ENCODE peak calls at places on chromosomes 4 and X, in six cellular contexts. Q, V, X, K, Z and W are unnamed samples.

GRCh38 chr4:121376541-121376940 is 4.3 kb downstream of the QRFPR start:
- DNase-seq in V (no peak), Z (no peak), Q (no peak), K (no peak), X (no peak), W (no peak)

GRCh38 chr4:83631066-83631465 is 95.2 kb downstream of the GPAT3 start:
- DNase-seq in Q (no peak), X (no peak), K (no peak), V (no peak), Z (no peak), W (no peak)

GRCh38 chrX:17591741-17592110 is 145.6 kb upstream of the SCML1 start:
- DNase-seq in Z (peak), K (no peak), Q (no peak), V (peak), X (no peak), W (no peak)

GRCh38 chrX:29948653-29949052 is 266.7 kb upstream of the MAGEB2 start:
- DNase-seq in Z (peak), K (no peak), V (no peak), X (no peak), Q (no peak), W (no peak)

GRCh38 chr4:140858897-140859296 is 102.7 kb upstream of the TBC1D9 start:
- DNase-seq in X (peak), V (peak), K (no peak), Z (no peak), Q (no peak), W (no peak)

GRCh38 chr4:141406237-141406636 is 185.5 kb downstream of the ZNF330 start:
- DNase-seq in Q (no peak), Z (no peak), V (no peak), X (no peak), K (no peak), W (no peak)

GRCh38 chr4:113153529-113154101 is 104.2 kb downstream of the ANK2 start:
- DNase-seq in V (no peak), K (no peak), Q (no peak), X (no peak), Z (peak), W (peak)

GRCh38 chr4:52358855-52359254 is 300.2 kb downstream of the USP46 start:
- DNase-seq in K (no peak), X (no peak), Q (no peak), V (no peak), Z (no peak), W (no peak)

GRCh38 chrX:13569479-13570244 is at the start of gene EGFL6:
- DNase-seq in X (no peak), Q (peak), K (no peak), Z (no peak), V (no peak), W (no peak)

GRCh38 chr4:40918330-40918729 is 168.6 kb downstream of the NSUN7 start:
- DNase-seq in Z (peak), X (peak), V (peak), K (no peak), Q (no peak), W (no peak)

GRCh38 chr4:39591290-39591689 is 47.4 kb downstream of the SMIM14 start:
- DNase-seq in X (peak), V (no peak), K (no peak), Z (peak), Q (no peak), W (peak)

GRCh38 chrX:111270339-111270738 is at the start of gene CAPN6:
- DNase-seq in K (peak), Z (peak), Q (no peak), V (no peak), X (no peak), W (no peak)

GRCh38 chr4:79395883-79396282 is 12.1 kb downstream of the GK2 start:
- DNase-seq in Q (no peak), V (no peak), K (no peak), Z (no peak), X (no peak), W (no peak)

GRCh38 chr4:38675167-38676121 is 11.4 kb downstream of the KLF3 start:
- DNase-seq in Z (peak), Q (peak), V (peak), K (no peak), X (peak), W (peak)

GRCh38 chr4:95546236-95546635 is 2.5 kb downstream of the UNC5C start:
- DNase-seq in Q (no peak), Z (no peak), X (no peak), K (no peak), V (no peak), W (no peak)

GRCh38 chr4:182192511-182193181 is 50.6 kb upstream of the TENM3 start:
- DNase-seq in Q (no peak), X (no peak), Z (no peak), V (no peak), K (no peak), W (no peak)

GRCh38 chr4:88623097-88623496 is 30.8 kb downstream of the HERC3 start:
- DNase-seq in Q (no peak), Z (peak), K (no peak), X (no peak), V (peak), W (peak)

GRCh38 chr4:159608434-159608833 is 505.6 kb downstream of the RAPGEF2 start:
- DNase-seq in X (no peak), Z (peak), V (no peak), Q (no peak), K (no peak), W (no peak)

GRCh38 chr4:39037491-39037825 is 5.2 kb upstream of the TMEM156 start:
- DNase-seq in X (no peak), Z (peak), Q (no peak), K (no peak), V (peak), W (no peak)

GRCh38 chr4:52998413-52998812 is 136.3 kb downstream of the RASL11B start:
- DNase-seq in Z (no peak), Q (no peak), K (no peak), X (no peak), V (no peak), W (no peak)

GRCh38 chr4:128560754-128561495 is 248.6 kb upstream of the JADE1 start:
- DNase-seq in Q (no peak), K (no peak), Z (no peak), V (no peak), X (no peak), W (no peak)

GRCh38 chr4:133146574-133147198 is 2.4 kb upstream of the PCDH10 start:
- DNase-seq in X (peak), K (peak), Z (peak), V (peak), Q (peak), W (peak)

GRCh38 chrX:40058719-40059118 is 39.0 kb downstream of the BCOR start:
- DNase-seq in Z (no peak), K (no peak), Q (no peak), X (no peak), V (no peak), W (no peak)

GRCh38 chr4:165476214-165477098 is 97.6 kb downstream of the CPE start:
- DNase-seq in Q (no peak), V (peak), X (no peak), Z (peak), K (no peak), W (no peak)

GRCh38 chr4:113835005-113835404 is 73.5 kb upstream of the CAMK2D start:
- DNase-seq in V (peak), X (no peak), K (no peak), Z (peak), Q (no peak), W (no peak)

GRCh38 chrX:6170424-6170823 is 58.2 kb downstream of the NLGN4X start:
- DNase-seq in X (no peak), K (no peak), V (no peak), Z (no peak), Q (no peak), W (no peak)

GRCh38 chr4:111400736-111401135 is 744.5 kb upstream of the FAM241A start:
- DNase-seq in K (no peak), Z (peak), X (peak), Q (peak), V (peak), W (no peak)

GRCh38 chr4:10079256-10079655 is 37.3 kb downstream of the WDR1 start:
- DNase-seq in X (no peak), Q (no peak), K (no peak), Z (no peak), V (no peak), W (no peak)

GRCh38 chrX:49309401-49309981 is 6.0 kb downstream of the GAGE10 start:
- DNase-seq in K (peak), Z (peak), V (peak), X (no peak), Q (no peak), W (no peak)

GRCh38 chrX:103531002-103531401 is 11.7 kb upstream of the RAB40A start:
- DNase-seq in Q (no peak), V (peak), K (no peak), Z (no peak), X (no peak), W (no peak)

GRCh38 chrX:42385730-42386129 is 392.2 kb downstream of the PPP1R2C start:
- DNase-seq in V (no peak), K (no peak), Q (no peak), Z (peak), X (no peak), W (no peak)

GRCh38 chr4:76624271-76624681 is 189.2 kb downstream of the SHROOM3 start:
- DNase-seq in Q (no peak), V (peak), K (peak), Z (peak), X (no peak), W (no peak)

GRCh38 chr4:94621491-94622080 is 136.2 kb upstream of the BMPR1B start:
- DNase-seq in Z (peak), V (peak), X (peak), K (peak), Q (peak), W (peak)

GRCh38 chr4:24912252-24913098 is at the start of gene CCDC149:
- DNase-seq in X (peak), V (peak), K (peak), Z (peak), Q (peak), W (no peak)

GRCh38 chr4:93502991-93503390 is 325.6 kb upstream of the ATOH1 start:
- DNase-seq in X (no peak), Z (no peak), K (no peak), V (no peak), Q (no peak), W (no peak)

GRCh38 chrX:22093550-22093949 is 61.4 kb downstream of the PHEX start:
- DNase-seq in Q (no peak), X (no peak), V (no peak), K (no peak), Z (no peak), W (no peak)

GRCh38 chr4:56465599-56466295 is 1.7 kb upstream of the SRP72 start:
- DNase-seq in Q (no peak), X (no peak), Z (peak), V (no peak), K (no peak), W (no peak)

DNA sequence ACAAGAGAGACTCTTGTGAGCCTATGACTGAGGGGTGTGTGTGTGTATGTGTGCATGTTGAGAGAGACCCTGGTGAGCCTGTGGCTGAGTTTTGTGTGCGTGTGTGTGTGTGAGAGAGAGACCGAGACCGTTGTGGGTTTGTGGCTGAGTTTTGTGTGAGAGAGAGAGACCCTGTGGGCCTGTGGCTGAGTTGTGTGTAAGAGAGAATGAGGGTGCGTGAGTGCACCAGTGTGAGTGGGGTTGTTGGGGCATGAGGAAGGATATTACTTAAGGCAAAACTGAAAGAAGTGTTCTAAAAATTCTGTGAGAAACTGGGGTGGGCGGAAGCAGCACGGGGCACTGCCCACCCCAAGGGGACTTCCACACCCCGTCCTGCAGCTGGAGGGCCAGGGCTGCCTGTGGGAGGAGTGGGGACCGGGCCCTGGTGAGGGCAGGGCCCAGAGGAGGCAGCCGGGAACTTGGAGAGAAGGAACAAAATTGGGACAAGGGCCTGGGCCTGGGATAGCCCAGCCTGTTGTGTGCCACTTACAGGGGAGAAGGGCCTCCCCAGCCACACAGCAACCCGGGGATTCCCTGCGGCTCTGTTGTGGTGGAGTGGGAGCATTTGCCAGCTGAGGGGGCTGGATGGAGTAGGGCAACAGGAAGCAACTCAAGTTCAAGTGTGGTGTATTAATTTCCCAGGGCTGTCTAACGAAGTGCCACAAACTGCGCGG is 22.0 kb downstream of the TMEM131L start:
- DNase-seq in K (no peak), Q (no peak), X (no peak), V (peak), Z (no peak), W (no peak)
- H3K4me3 ChIP-seq in K (no peak), Q (no peak), X (no peak), V (no peak), Z (no peak), W (no peak)

GRCh38 chr4:87500107-87500462 is 29.1 kb downstream of the SPARCL1 start:
- DNase-seq in Q (no peak), K (no peak), V (no peak), X (no peak), Z (no peak), W (no peak)
- H3K4me3 ChIP-seq in Q (no peak), K (no peak), V (no peak), X (no peak), Z (no peak), W (no peak)

GRCh38 chrX:19886375-19886774 is 1.0 kb downstream of the SH3KBP1 start:
- DNase-seq in V (no peak), X (no peak), Z (peak), K (no peak), Q (no peak), W (no peak)

GRCh38 chrX:19888419-19888879 is 1.0 kb upstream of the SH3KBP1 start:
- DNase-seq in Z (peak), Q (peak), X (peak), K (peak), V (peak), W (peak)

GRCh38 chrX:19883878-19884277 is 3.5 kb downstream of the SH3KBP1 start:
- DNase-seq in V (no peak), Z (peak), X (no peak), Q (no peak), K (no peak), W (no peak)

GRCh38 chrX:19886888-19887531 is 390 bp downstream of the SH3KBP1 start:
- DNase-seq in K (no peak), Q (peak), X (no peak), V (no peak), Z (peak), W (peak)

GRCh38 chrX:19885732-19886131 is 1.7 kb downstream of the SH3KBP1 start:
- DNase-seq in X (no peak), Z (no peak), K (no peak), Q (no peak), V (no peak), W (no peak)
- H3K4me3 ChIP-seq in X (no peak), Z (peak), K (peak), Q (no peak), V (no peak), W (peak)

DNA sequence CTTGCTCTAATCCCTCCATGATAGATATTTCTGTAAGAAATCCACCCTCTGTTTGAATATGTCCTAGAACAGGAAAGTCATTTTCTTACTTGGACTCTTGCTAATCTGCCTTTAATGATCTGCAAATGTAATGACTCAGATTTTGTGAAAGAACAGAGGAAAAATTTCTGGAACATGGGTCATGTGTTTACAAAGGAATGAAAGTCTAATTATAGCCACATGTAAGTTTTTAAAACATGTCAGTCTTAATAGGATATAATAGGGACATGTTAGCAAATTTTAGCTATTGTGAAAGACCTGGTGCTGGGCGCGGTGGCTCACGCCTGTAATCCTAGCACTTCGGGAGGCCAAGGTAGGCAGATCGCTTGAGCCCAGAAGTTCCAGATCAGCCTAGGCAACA is 47.6 kb downstream of the GRK4 start:
- DNase-seq in Q (no peak), X (no peak), K (no peak), V (no peak), Z (peak), W (no peak)
- H3K4me3 ChIP-seq in Q (no peak), X (no peak), K (no peak), V (no peak), Z (peak), W (no peak)

GRCh38 chrX:77899081-77899828 is at the start of gene COX7B:
- DNase-seq in X (peak), K (peak), Z (peak), V (peak), Q (peak), W (peak)
- H3K4me3 ChIP-seq in X (peak), K (peak), Z (peak), V (peak), Q (peak), W (peak)

DNA sequence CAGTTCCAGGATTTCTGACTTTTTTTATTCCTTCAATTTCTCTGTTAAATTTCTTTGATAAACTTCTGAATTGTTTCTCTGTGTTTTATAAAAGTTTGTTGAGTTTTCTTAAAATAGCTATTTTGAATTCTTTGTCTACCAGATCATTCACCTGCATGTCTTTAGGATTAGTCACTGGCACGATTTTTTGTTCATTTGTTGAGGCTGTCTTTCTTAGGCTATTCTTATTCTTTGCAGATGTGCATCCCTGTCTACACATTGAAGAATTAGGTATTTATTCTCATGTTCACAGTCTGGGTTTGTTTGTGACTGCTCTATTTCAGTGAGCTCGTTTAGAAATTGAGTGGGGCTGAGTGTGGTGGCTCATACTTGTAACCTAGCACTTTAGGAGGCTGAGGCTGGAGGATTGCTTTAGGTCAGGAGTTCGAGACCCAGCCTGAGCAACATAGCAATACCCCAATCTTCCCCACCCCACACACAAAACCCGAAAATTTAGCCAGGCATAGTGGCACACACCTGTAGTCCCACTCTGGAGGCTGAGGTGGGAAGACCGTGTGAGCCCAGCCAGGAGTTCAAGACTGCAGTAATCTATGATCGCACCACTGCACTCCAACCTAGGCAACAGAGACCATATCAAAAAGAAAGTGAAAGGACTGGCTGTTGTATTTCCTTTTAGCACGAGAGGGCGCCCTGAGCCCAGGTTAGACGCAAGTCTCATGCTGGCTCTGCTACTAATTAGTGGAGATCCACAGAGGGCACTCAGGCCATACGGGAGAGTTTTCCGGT is 42.0 kb downstream of the F8 start:
- DNase-seq in Z (peak), K (peak), X (peak), Q (peak), V (peak), W (peak)
- H3K4me3 ChIP-seq in Z (peak), K (no peak), X (peak), Q (no peak), V (peak), W (peak)